ENCODE peak calls at places on chromosomes 12 and 14, in nine cellular contexts. V, O, P, Q, B, M, X, K and L are unnamed samples. For H3K9me3, the result is how much of the 10 kb centered on the place peaks cover.

GRCh38 chr14:95314609-95315008 is 5.1 kb downstream of the CLMN start:
- DNase-seq in Q (peak), P (no peak), B (peak), M (peak), V (no peak), K (peak), O (no peak), X (no peak), L (no peak)

GRCh38 chr12:14563051-14563450 is 4.6 kb downstream of the PLBD1 start:
- DNase-seq in O (no peak), X (no peak), K (no peak), M (no peak), V (no peak), B (no peak), P (no peak), Q (no peak), L (no peak)

GRCh38 chr12:131046813-131047788 is 93.4 kb downstream of the ADGRD1 start:
- DNase-seq in P (peak), K (no peak), Q (no peak), M (peak), V (no peak), B (no peak), O (no peak), X (no peak), L (no peak)

GRCh38 chr12:91588874-91589454 is 406.3 kb upstream of the DCN start:
- DNase-seq in V (no peak), M (no peak), X (no peak), P (no peak), K (no peak), B (no peak), O (no peak), Q (no peak), L (no peak)

GRCh38 chr12:48454675-48455074 is 17.7 kb upstream of the ANP32D start:
- DNase-seq in K (peak), P (no peak), M (peak), B (peak), O (no peak), V (peak), X (no peak), Q (no peak), L (no peak)

GRCh38 chr14:100065161-100065871 is at the start of gene EVL:
- DNase-seq in M (no peak), B (no peak), X (no peak), O (no peak), Q (no peak), V (no peak), K (no peak), P (peak), L (no peak)

GRCh38 chr12:27480031-27480430 is 33.5 kb downstream of the SMCO2 start:
- DNase-seq in V (no peak), O (no peak), X (no peak), K (no peak), B (no peak), P (no peak), Q (no peak), M (no peak), L (no peak)

GRCh38 chr12:119288559-119288958 is 46.0 kb upstream of the CCDC60 start:
- DNase-seq in Q (no peak), B (no peak), M (no peak), X (no peak), O (no peak), V (no peak), P (no peak), K (no peak), L (no peak)

GRCh38 chr12:102833687-102834435 is 83.2 kb downstream of the PAH start:
- DNase-seq in K (peak), B (peak), P (no peak), O (peak), V (peak), M (peak), Q (peak), X (no peak), L (no peak)

GRCh38 chr12:114817491-114818440 is 133.8 kb upstream of the TBX3 start:
- DNase-seq in K (no peak), O (no peak), V (no peak), M (no peak), X (no peak), B (no peak), P (no peak), Q (no peak), L (no peak)

GRCh38 chr12:51488281-51488680 is 63.6 kb downstream of the SLC4A8 start:
- DNase-seq in M (no peak), V (no peak), K (peak), O (no peak), P (no peak), X (no peak), Q (no peak), B (no peak), L (no peak)

GRCh38 chr14:28744126-28744525 is 22.5 kb upstream of the FOXG1 start:
- DNase-seq in B (no peak), M (no peak), Q (no peak), P (no peak), K (peak), V (no peak), X (no peak), O (no peak), L (no peak)

GRCh38 chr12:130870442-130871285 is 1.2 kb upstream of the RAN start:
- DNase-seq in B (peak), X (peak), K (peak), P (peak), M (peak), O (peak), V (peak), Q (peak), L (peak)

GRCh38 chr14:80172380-80173055 is 38.8 kb downstream of the DIO2 start:
- DNase-seq in V (no peak), Q (no peak), M (no peak), P (no peak), B (no peak), X (no peak), K (peak), O (no peak), L (no peak)

GRCh38 chr12:123270380-123271181 is 1.1 kb downstream of the CDK2AP1 start:
- DNase-seq in K (peak), Q (peak), B (peak), P (peak), X (no peak), O (no peak), M (no peak), V (peak), L (no peak)

GRCh38 chr12:47079365-47079893 is at the start of gene PCED1B:
- DNase-seq in Q (peak), X (no peak), K (peak), P (peak), V (peak), O (peak), B (peak), M (peak), L (peak)

GRCh38 chr12:46400406-46400805 is 27.8 kb upstream of the SLC38A2 start:
- DNase-seq in X (no peak), V (no peak), B (no peak), P (no peak), K (peak), O (no peak), Q (peak), M (no peak), L (no peak)

GRCh38 chr14:100271247-100271939 is 32.4 kb downstream of the YY1 start:
- DNase-seq in Q (no peak), P (no peak), X (no peak), B (peak), M (peak), O (no peak), V (peak), K (no peak), L (no peak)

GRCh38 chr14:26594756-26595545 is 2.9 kb downstream of the NOVA1 start:
- DNase-seq in X (no peak), V (no peak), B (no peak), Q (no peak), P (no peak), K (no peak), M (no peak), O (no peak), L (no peak)

GRCh38 chr12:6316921-6317692 is 6.6 kb downstream of the PLEKHG6 start:
- DNase-seq in B (no peak), M (peak), K (no peak), Q (no peak), O (no peak), X (no peak), P (no peak), V (no peak), L (no peak)

GRCh38 chr14:96086032-96086431 is 46.9 kb downstream of the C14orf132 start:
- DNase-seq in V (no peak), X (peak), Q (peak), M (peak), O (no peak), P (no peak), B (peak), K (peak), L (peak)

GRCh38 chr12:578743-579449 is 84.3 kb downstream of the NINJ2 start:
- DNase-seq in B (peak), K (peak), X (no peak), P (no peak), M (peak), Q (no peak), O (no peak), V (no peak), L (no peak)

GRCh38 chr14:100165376-100165775 is 5.9 kb upstream of the DEGS2 start:
- DNase-seq in P (no peak), X (no peak), O (no peak), Q (no peak), M (no peak), K (no peak), V (no peak), B (peak), L (no peak)

GRCh38 chr12:106145539-106146447 is 7.0 kb upstream of the NUAK1 start:
- DNase-seq in K (no peak), M (no peak), V (no peak), B (no peak), Q (no peak), O (no peak), P (peak), X (no peak), L (no peak)

GRCh38 chr12:115132906-115133305 is 448.9 kb upstream of the TBX3 start:
- DNase-seq in O (no peak), X (no peak), P (no peak), M (no peak), B (no peak), V (no peak), K (no peak), Q (no peak), L (no peak)

GRCh38 chr14:100651999-100652508 is 64.8 kb upstream of the BEGAIN start:
- DNase-seq in X (peak), V (no peak), P (no peak), K (peak), Q (peak), M (no peak), B (peak), O (no peak), L (no peak)

GRCh38 chr12:70994217-70994788 is 73.8 kb upstream of the PTPRR start:
- DNase-seq in V (no peak), X (no peak), P (no peak), M (no peak), K (peak), O (no peak), Q (peak), B (peak), L (no peak)

GRCh38 chr12:127670294-127670693 is 596.7 kb upstream of the TMEM132C start:
- DNase-seq in X (no peak), K (no peak), O (no peak), P (no peak), B (no peak), Q (no peak), V (no peak), M (no peak), L (no peak)

GRCh38 chr12:103313894-103314293 is 181.9 kb downstream of the C12orf42 start:
- DNase-seq in O (no peak), M (no peak), Q (no peak), K (no peak), P (no peak), V (no peak), B (no peak), X (no peak), L (no peak)

GRCh38 chr12:5487971-5488955 is 56.4 kb downstream of the NTF3 start:
- DNase-seq in B (peak), K (peak), Q (peak), O (no peak), V (no peak), M (no peak), P (no peak), X (peak), L (no peak)

GRCh38 chr14:34619399-34619920 is 10.5 kb downstream of the SNX6 start:
- DNase-seq in P (no peak), M (no peak), V (no peak), K (no peak), Q (no peak), O (no peak), B (no peak), X (no peak), L (no peak)

GRCh38 chr12:95815635-95816212 is 25.2 kb upstream of the NTN4 start:
- DNase-seq in B (peak), P (no peak), K (peak), X (no peak), O (no peak), Q (no peak), M (peak), V (no peak), L (no peak)

GRCh38 chr12:127550271-127550670 is 716.7 kb upstream of the TMEM132C start:
- DNase-seq in Q (peak), X (no peak), K (peak), V (no peak), P (no peak), M (no peak), O (no peak), B (no peak), L (peak)

GRCh38 chr14:92501891-92502351 is 11.7 kb upstream of the RIN3 start:
- DNase-seq in P (no peak), Q (no peak), O (no peak), B (peak), X (no peak), V (no peak), K (peak), M (no peak), L (no peak)

GRCh38 chr12:99611590-99611989 is 36.0 kb upstream of the GARIN6 start:
- DNase-seq in B (peak), P (no peak), O (no peak), Q (no peak), V (no peak), K (peak), X (no peak), M (no peak), L (no peak)

GRCh38 chr12:44775916-44776315 is 100.2 kb downstream of the NELL2 start:
- DNase-seq in B (no peak), K (no peak), V (no peak), X (no peak), P (no peak), O (peak), Q (no peak), M (no peak), L (no peak)
- H3K4me3 ChIP-seq in B (no peak), K (no peak), V (no peak), X (no peak), P (no peak), O (no peak), Q (no peak), M (no peak), L (no peak)

GRCh38 chr12:79911889-79912656 is 22.8 kb downstream of the PPP1R12A start:
- DNase-seq in Q (peak), O (no peak), B (no peak), K (peak), V (no peak), X (no peak), P (no peak), M (peak), L (peak)

GRCh38 chr12:79908366-79908765 is 26.5 kb downstream of the PPP1R12A start:
- DNase-seq in X (no peak), O (no peak), Q (no peak), P (no peak), M (no peak), V (no peak), K (no peak), B (no peak), L (no peak)
- H3K9me3 ChIP-seq in X (under half), O (under half), Q (under half), P (under half), M (under half), V (under half), K (under half), B (under half), L (under half)

GRCh38 chr14:73125746-73126145 is 10.6 kb upstream of the PSEN1 start:
- DNase-seq in K (no peak), X (no peak), M (no peak), Q (no peak), B (no peak), P (no peak), O (no peak), V (no peak), L (no peak)

GRCh38 chr14:73124180-73124894 is 12.0 kb upstream of the PSEN1 start:
- DNase-seq in M (no peak), X (no peak), V (no peak), B (no peak), K (no peak), Q (no peak), O (no peak), P (no peak), L (no peak)

DNA sequence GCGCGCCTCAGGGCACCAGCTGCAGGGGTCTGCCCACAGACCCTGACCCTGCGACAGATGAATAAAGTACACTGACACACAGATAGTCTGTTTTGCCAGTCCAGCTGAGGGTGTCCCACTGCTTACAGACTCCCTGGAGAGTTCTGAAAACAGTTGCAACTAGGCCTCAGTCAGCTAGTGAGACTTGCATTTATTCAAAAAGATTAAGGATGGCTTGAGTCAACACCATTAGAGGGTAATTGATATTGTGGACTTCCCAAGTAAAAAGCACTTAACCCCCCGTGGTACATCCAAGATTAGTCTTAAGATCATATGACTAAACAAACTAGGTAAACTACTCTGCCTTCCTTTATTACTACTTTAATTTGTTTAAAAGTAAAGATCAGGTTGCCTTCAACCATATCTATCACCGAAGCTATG is 11.1 kb upstream of the PSEN1 start:
- DNase-seq in Q (no peak), P (no peak), X (no peak), O (no peak), M (no peak), V (no peak), B (no peak), K (no peak), L (no peak)
- H3K4me3 ChIP-seq in Q (no peak), P (no peak), X (no peak), O (no peak), M (no peak), V (no peak), B (no peak), K (no peak), L (no peak)

GRCh38 chr12:34602213-34602940 is 580.1 kb downstream of the ALG10 start:
- DNase-seq in O (no peak), K (no peak), P (no peak), V (no peak), B (no peak), Q (no peak), X (no peak), M (no peak), L (no peak)
- H3K9me3 ChIP-seq in O (half or more), K (under half), P (half or more), V (half or more), B (under half), Q (under half), X (half or more), M (under half), L (under half)

GRCh38 chr12:104710940-104711725 is 247.0 kb downstream of the SLC41A2 start:
- DNase-seq in K (peak), M (no peak), Q (no peak), X (peak), V (no peak), O (no peak), B (peak), P (no peak), L (no peak)
- H3K4me3 ChIP-seq in K (peak), M (no peak), Q (no peak), X (no peak), V (no peak), O (no peak), B (peak), P (peak), L (no peak)

GRCh38 chr14:104396682-104397470 is 182.7 kb upstream of the C14orf180 start:
- DNase-seq in O (no peak), P (no peak), B (no peak), K (no peak), Q (no peak), X (no peak), M (no peak), V (no peak), L (no peak)

GRCh38 chr14:104394606-104394910 is 185.0 kb upstream of the C14orf180 start:
- DNase-seq in V (no peak), X (no peak), O (no peak), M (no peak), B (no peak), K (no peak), P (peak), Q (no peak), L (no peak)

GRCh38 chr14:104397956-104398355 is 181.6 kb upstream of the C14orf180 start:
- DNase-seq in P (no peak), O (no peak), K (no peak), B (no peak), V (no peak), X (no peak), M (peak), Q (no peak), L (no peak)

GRCh38 chr14:104395276-104395675 is 184.3 kb upstream of the C14orf180 start:
- DNase-seq in B (no peak), O (no peak), V (no peak), K (no peak), P (no peak), M (no peak), Q (no peak), X (no peak), L (no peak)

GRCh38 chr14:104395941-104396681 is 183.5 kb upstream of the C14orf180 start:
- DNase-seq in O (no peak), K (no peak), P (no peak), M (no peak), B (no peak), Q (no peak), V (no peak), X (no peak), L (no peak)
- H3K9me3 ChIP-seq in O (under half), K (under half), P (under half), M (under half), B (under half), Q (under half), V (under half), X (half or more), L (under half)

GRCh38 chr12:56260380-56260779 is 2.2 kb upstream of the ANKRD52 start:
- DNase-seq in O (no peak), V (no peak), P (no peak), M (no peak), B (no peak), K (no peak), Q (no peak), X (no peak), L (no peak)
- H3K4me3 ChIP-seq in O (no peak), V (no peak), P (no peak), M (no peak), B (no peak), K (no peak), Q (no peak), X (no peak), L (no peak)

GRCh38 chr14:105859717-105860614 is 333.6 kb downstream of the TMEM121 start:
- DNase-seq in K (no peak), Q (no peak), P (peak), V (no peak), B (no peak), X (no peak), O (no peak), M (no peak), L (no peak)
- H3K9me3 ChIP-seq in K (under half), Q (under half), P (under half), V (under half), B (under half), X (half or more), O (half or more), M (under half), L (under half)

DNA sequence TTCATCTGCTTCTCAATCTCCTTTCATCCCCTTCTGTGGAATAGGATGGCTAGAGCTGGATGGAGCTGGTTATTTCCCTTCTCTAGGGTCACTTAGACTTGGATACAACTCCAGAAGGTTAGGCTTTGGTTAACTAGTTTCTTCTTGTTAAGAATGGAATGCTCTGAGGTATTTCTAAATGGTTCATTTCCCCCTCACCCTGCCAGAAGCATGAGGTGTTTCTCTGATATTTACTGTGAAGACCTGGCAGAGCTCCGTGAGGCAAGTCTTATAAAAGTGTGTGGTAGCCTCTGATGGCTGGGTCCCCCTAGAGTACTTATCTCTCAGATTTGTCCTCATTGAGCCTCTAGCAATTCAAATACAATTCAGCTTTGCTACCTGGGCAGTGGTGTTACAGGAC is 207.9 kb downstream of the SLC16A7 start:
- DNase-seq in V (no peak), Q (no peak), O (no peak), B (no peak), M (no peak), P (no peak), X (no peak), K (peak), L (no peak)
- H3K4me3 ChIP-seq in V (no peak), Q (no peak), O (no peak), B (peak), M (no peak), P (peak), X (no peak), K (no peak), L (peak)

GRCh38 chr12:11486623-11487444 is 91.5 kb upstream of the PRB2 start:
- DNase-seq in X (peak), M (peak), Q (peak), O (peak), B (peak), K (peak), V (peak), P (peak), L (peak)
- H3K9me3 ChIP-seq in X (under half), M (under half), Q (under half), O (under half), B (under half), K (under half), V (under half), P (under half), L (under half)